ENCODE peak calls at places on chromosomes 3 and 15, in six cellular contexts. One of them, this sample, is unnamed. For H3K9me2, the result is how much of the 10 kb centered on the place peaks cover.

GRCh38 chr15:93241696-93242585 is 152.9 kb upstream of the RGMA start:
- DNase-seq in HCT116: no peak
- DNase-seq in MM.1S: no peak
- DNase-seq in PC-9: no peak
- DNase-seq in PC-3: no peak
- DNase-seq in OCI-LY7: no peak
- DNase-seq in this sample: no peak

GRCh38 chr3:155631323-155632019 is 113.4 kb downstream of the PLCH1 start:
- DNase-seq in MM.1S: no peak
- DNase-seq in OCI-LY7: no peak
- DNase-seq in HCT116: no peak
- DNase-seq in PC-3: no peak
- DNase-seq in PC-9: no peak
- DNase-seq in this sample: no peak

GRCh38 chr3:9875448-9875847 is 4.6 kb downstream of the CIDEC start:
- DNase-seq in HCT116: no peak
- DNase-seq in PC-3: no peak
- DNase-seq in OCI-LY7: no peak
- DNase-seq in MM.1S: no peak
- DNase-seq in PC-9: no peak
- DNase-seq in this sample: no peak

GRCh38 chr3:1091276-1091675 is 1.5 kb upstream of the CNTN6 start:
- DNase-seq in PC-9: no peak
- DNase-seq in HCT116: no peak
- DNase-seq in MM.1S: no peak
- DNase-seq in PC-3: no peak
- DNase-seq in OCI-LY7: no peak
- DNase-seq in this sample: no peak

GRCh38 chr3:45205126-45205525 is 21.0 kb downstream of the TMEM158 start:
- DNase-seq in PC-3: no peak
- DNase-seq in MM.1S: no peak
- DNase-seq in OCI-LY7: no peak
- DNase-seq in PC-9: no peak
- DNase-seq in HCT116: no peak
- DNase-seq in this sample: no peak

GRCh38 chr15:67458449-67458848 is 62.5 kb upstream of the C15orf61 start:
- DNase-seq in PC-9: no peak
- DNase-seq in OCI-LY7: no peak
- DNase-seq in PC-3: no peak
- DNase-seq in MM.1S: no peak
- DNase-seq in HCT116: no peak
- DNase-seq in this sample: peak

GRCh38 chr3:179929091-179929529 is 107.6 kb downstream of the PEX5L start:
- DNase-seq in HCT116: peak
- DNase-seq in PC-9: no peak
- DNase-seq in OCI-LY7: peak
- DNase-seq in PC-3: peak
- DNase-seq in MM.1S: peak
- DNase-seq in this sample: peak

GRCh38 chr3:136018876-136019275 is 53.3 kb downstream of the PPP2R3A start:
- DNase-seq in PC-9: no peak
- DNase-seq in OCI-LY7: no peak
- DNase-seq in MM.1S: no peak
- DNase-seq in HCT116: no peak
- DNase-seq in PC-3: no peak
- DNase-seq in this sample: no peak

GRCh38 chr15:90588427-90588826 is 58.7 kb downstream of the CRTC3 start:
- DNase-seq in MM.1S: no peak
- DNase-seq in HCT116: no peak
- DNase-seq in PC-3: no peak
- DNase-seq in PC-9: no peak
- DNase-seq in OCI-LY7: no peak
- DNase-seq in this sample: no peak

GRCh38 chr3:170485696-170486095 is 67.0 kb downstream of the CLDN11 start:
- DNase-seq in PC-3: no peak
- DNase-seq in MM.1S: no peak
- DNase-seq in HCT116: no peak
- DNase-seq in PC-9: no peak
- DNase-seq in OCI-LY7: no peak
- DNase-seq in this sample: no peak

GRCh38 chr15:31080618-31081017 is 20.9 kb downstream of the TRPM1 start:
- DNase-seq in PC-3: no peak
- DNase-seq in PC-9: no peak
- DNase-seq in OCI-LY7: peak
- DNase-seq in MM.1S: no peak
- DNase-seq in HCT116: peak
- DNase-seq in this sample: peak

GRCh38 chr3:46968783-46969428 is 7.6 kb downstream of the CCDC12 start:
- DNase-seq in PC-9: no peak
- DNase-seq in HCT116: no peak
- DNase-seq in PC-3: no peak
- DNase-seq in MM.1S: no peak
- DNase-seq in OCI-LY7: no peak
- DNase-seq in this sample: no peak

GRCh38 chr15:78682013-78682651 is 41.1 kb upstream of the CHRNB4 start:
- DNase-seq in PC-3: no peak
- DNase-seq in MM.1S: no peak
- DNase-seq in PC-9: no peak
- DNase-seq in OCI-LY7: no peak
- DNase-seq in HCT116: no peak
- DNase-seq in this sample: no peak

GRCh38 chr3:181274025-181274424 is 284.5 kb upstream of the DNAJC19 start:
- DNase-seq in MM.1S: no peak
- DNase-seq in PC-3: no peak
- DNase-seq in OCI-LY7: no peak
- DNase-seq in HCT116: no peak
- DNase-seq in PC-9: no peak
- DNase-seq in this sample: no peak

GRCh38 chr15:100194955-100195354 is 146.8 kb downstream of the ADAMTS17 start:
- DNase-seq in PC-3: no peak
- DNase-seq in OCI-LY7: no peak
- DNase-seq in MM.1S: no peak
- DNase-seq in HCT116: no peak
- DNase-seq in PC-9: no peak
- DNase-seq in this sample: no peak

GRCh38 chr15:90306560-90306959 is 41.1 kb downstream of the NGRN start:
- DNase-seq in PC-9: no peak
- DNase-seq in PC-3: no peak
- DNase-seq in OCI-LY7: no peak
- DNase-seq in MM.1S: no peak
- DNase-seq in HCT116: no peak
- DNase-seq in this sample: no peak

GRCh38 chr15:81029416-81030367 is 29.0 kb downstream of the TLNRD1 start:
- DNase-seq in MM.1S: no peak
- DNase-seq in HCT116: no peak
- DNase-seq in PC-9: peak
- DNase-seq in OCI-LY7: peak
- DNase-seq in PC-3: peak
- DNase-seq in this sample: no peak

GRCh38 chr3:175338775-175339535 is 479.8 kb downstream of the NAALADL2 start:
- DNase-seq in HCT116: peak
- DNase-seq in MM.1S: peak
- DNase-seq in PC-9: peak
- DNase-seq in PC-3: peak
- DNase-seq in OCI-LY7: no peak
- DNase-seq in this sample: no peak

GRCh38 chr3:152071315-152071714 is 197.4 kb upstream of the MBNL1 start:
- DNase-seq in HCT116: no peak
- DNase-seq in PC-3: no peak
- DNase-seq in OCI-LY7: no peak
- DNase-seq in MM.1S: no peak
- DNase-seq in PC-9: no peak
- DNase-seq in this sample: no peak

GRCh38 chr3:161096771-161097367 is 8.3 kb downstream of the B3GALNT1 start:
- DNase-seq in HCT116: no peak
- DNase-seq in OCI-LY7: peak
- DNase-seq in MM.1S: peak
- DNase-seq in PC-3: peak
- DNase-seq in PC-9: no peak
- DNase-seq in this sample: peak

GRCh38 chr15:70494861-70495571 is 268.3 kb downstream of the UACA start:
- DNase-seq in PC-9: peak
- DNase-seq in MM.1S: no peak
- DNase-seq in HCT116: no peak
- DNase-seq in PC-3: peak
- DNase-seq in OCI-LY7: no peak
- DNase-seq in this sample: no peak

GRCh38 chr3:59660376-59660775 is 610.6 kb upstream of the CFAP20DC start:
- DNase-seq in PC-3: peak
- DNase-seq in MM.1S: no peak
- DNase-seq in HCT116: no peak
- DNase-seq in PC-9: no peak
- DNase-seq in OCI-LY7: no peak
- DNase-seq in this sample: no peak

GRCh38 chr3:197317250-197317963 is 19.0 kb upstream of the DLG1 start:
- DNase-seq in HCT116: peak
- DNase-seq in PC-9: peak
- DNase-seq in OCI-LY7: no peak
- DNase-seq in MM.1S: no peak
- DNase-seq in PC-3: peak
- DNase-seq in this sample: no peak

GRCh38 chr15:85500060-85500708 is 119.8 kb downstream of the AKAP13 start:
- DNase-seq in PC-9: no peak
- DNase-seq in HCT116: no peak
- DNase-seq in OCI-LY7: peak
- DNase-seq in MM.1S: no peak
- DNase-seq in PC-3: peak
- DNase-seq in this sample: no peak

GRCh38 chr3:131386429-131386926 is 4.9 kb downstream of the NUDT16 start:
- DNase-seq in PC-9: no peak
- DNase-seq in PC-3: no peak
- DNase-seq in MM.1S: peak
- DNase-seq in OCI-LY7: no peak
- DNase-seq in HCT116: no peak
- DNase-seq in this sample: peak

GRCh38 chr3:45212095-45212468 is 14.0 kb downstream of the TMEM158 start:
- DNase-seq in PC-9: no peak
- DNase-seq in PC-3: no peak
- DNase-seq in OCI-LY7: no peak
- DNase-seq in MM.1S: no peak
- DNase-seq in HCT116: no peak
- DNase-seq in this sample: no peak

GRCh38 chr3:144033235-144033579 is 61.6 kb downstream of the DIPK2A start:
- DNase-seq in MM.1S: no peak
- DNase-seq in OCI-LY7: no peak
- DNase-seq in HCT116: no peak
- DNase-seq in PC-9: no peak
- DNase-seq in PC-3: no peak
- DNase-seq in this sample: no peak

GRCh38 chr3:173622156-173622555 is 224.6 kb downstream of the NLGN1 start:
- DNase-seq in OCI-LY7: no peak
- DNase-seq in HCT116: no peak
- DNase-seq in MM.1S: peak
- DNase-seq in PC-9: no peak
- DNase-seq in PC-3: no peak
- DNase-seq in this sample: no peak

GRCh38 chr15:60396100-60396499 is 1.7 kb downstream of the ANXA2 start:
- DNase-seq in HCT116: no peak
- DNase-seq in MM.1S: no peak
- DNase-seq in PC-3: peak
- DNase-seq in PC-9: no peak
- DNase-seq in OCI-LY7: no peak
- DNase-seq in this sample: no peak
- H3K27ac ChIP-seq in HCT116: peak
- H3K27ac ChIP-seq in MM.1S: no peak
- H3K27ac ChIP-seq in PC-3: peak
- H3K27ac ChIP-seq in PC-9: peak
- H3K27ac ChIP-seq in OCI-LY7: no peak
- H3K27ac ChIP-seq in this sample: no peak

DNA sequence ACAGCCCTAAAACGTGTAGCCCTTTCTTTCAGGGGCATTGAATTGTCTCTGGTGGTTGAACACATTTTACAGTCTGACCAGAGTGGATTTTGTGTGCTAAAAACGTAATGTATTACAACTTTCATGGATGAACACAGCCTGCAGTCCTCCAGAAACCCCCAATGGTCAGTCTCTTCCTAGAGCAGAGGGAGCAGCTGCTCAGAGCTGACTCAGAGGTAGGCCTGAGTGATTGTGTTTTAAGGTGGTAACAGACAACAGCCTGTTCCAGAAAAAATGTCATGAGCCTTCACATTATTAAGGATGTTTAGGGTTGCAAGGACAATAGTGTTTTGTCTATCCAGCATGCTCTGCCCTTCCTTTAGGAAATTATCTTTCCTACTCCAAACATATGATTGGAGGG is 34.5 kb upstream of the CTNNB1 start:
- DNase-seq in PC-3: no peak
- DNase-seq in OCI-LY7: no peak
- DNase-seq in HCT116: no peak
- DNase-seq in PC-9: no peak
- DNase-seq in MM.1S: no peak
- DNase-seq in this sample: no peak
- H3K9me2 ChIP-seq in PC-3: under half
- H3K9me2 ChIP-seq in OCI-LY7: under half
- H3K9me2 ChIP-seq in HCT116: under half
- H3K9me2 ChIP-seq in PC-9: under half
- H3K9me2 ChIP-seq in MM.1S: under half
- H3K9me2 ChIP-seq in this sample: under half

GRCh38 chr3:8529738-8530525 is 28.3 kb downstream of the LMCD1 start:
- DNase-seq in OCI-LY7: no peak
- DNase-seq in MM.1S: no peak
- DNase-seq in HCT116: no peak
- DNase-seq in PC-9: no peak
- DNase-seq in PC-3: peak
- DNase-seq in this sample: no peak
- H3K27ac ChIP-seq in OCI-LY7: no peak
- H3K27ac ChIP-seq in MM.1S: no peak
- H3K27ac ChIP-seq in HCT116: no peak
- H3K27ac ChIP-seq in PC-9: no peak
- H3K27ac ChIP-seq in PC-3: peak
- H3K27ac ChIP-seq in this sample: no peak

GRCh38 chr3:16788440-16789057 is 96.2 kb upstream of the PLCL2 start:
- DNase-seq in MM.1S: no peak
- DNase-seq in OCI-LY7: no peak
- DNase-seq in HCT116: no peak
- DNase-seq in PC-9: no peak
- DNase-seq in PC-3: no peak
- DNase-seq in this sample: no peak
- H3K9me2 ChIP-seq in MM.1S: under half
- H3K9me2 ChIP-seq in OCI-LY7: under half
- H3K9me2 ChIP-seq in HCT116: under half
- H3K9me2 ChIP-seq in PC-9: under half
- H3K9me2 ChIP-seq in PC-3: under half
- H3K9me2 ChIP-seq in this sample: under half

GRCh38 chr15:57598346-57598745 is 6.6 kb downstream of the MYZAP start:
- DNase-seq in PC-3: no peak
- DNase-seq in HCT116: no peak
- DNase-seq in PC-9: no peak
- DNase-seq in MM.1S: no peak
- DNase-seq in OCI-LY7: no peak
- DNase-seq in this sample: no peak

GRCh38 chr15:57599299-57599810 is 7.7 kb downstream of the MYZAP start:
- DNase-seq in PC-9: no peak
- DNase-seq in HCT116: no peak
- DNase-seq in OCI-LY7: no peak
- DNase-seq in PC-3: no peak
- DNase-seq in MM.1S: no peak
- DNase-seq in this sample: no peak

GRCh38 chr15:57596978-57597377 is 5.3 kb downstream of the MYZAP start:
- DNase-seq in PC-9: peak
- DNase-seq in PC-3: peak
- DNase-seq in OCI-LY7: no peak
- DNase-seq in MM.1S: no peak
- DNase-seq in HCT116: no peak
- DNase-seq in this sample: no peak

GRCh38 chr15:57597431-57597830 is 5.7 kb downstream of the MYZAP start:
- DNase-seq in HCT116: no peak
- DNase-seq in MM.1S: no peak
- DNase-seq in PC-3: no peak
- DNase-seq in OCI-LY7: no peak
- DNase-seq in PC-9: no peak
- DNase-seq in this sample: no peak

GRCh38 chr15:57600197-57600596 is 8.5 kb downstream of the MYZAP start:
- DNase-seq in HCT116: no peak
- DNase-seq in PC-3: peak
- DNase-seq in PC-9: no peak
- DNase-seq in MM.1S: no peak
- DNase-seq in OCI-LY7: no peak
- DNase-seq in this sample: no peak
- H3K27ac ChIP-seq in HCT116: no peak
- H3K27ac ChIP-seq in PC-3: peak
- H3K27ac ChIP-seq in PC-9: no peak
- H3K27ac ChIP-seq in MM.1S: no peak
- H3K27ac ChIP-seq in OCI-LY7: no peak
- H3K27ac ChIP-seq in this sample: no peak

This sample was measured in Karpas-422.